ENCODE peak calls at places on chromosome 15, in nine cellular contexts. D is ascending aorta; E is ovary; L is hepatocyte; Z is naive thymus-derived CD4-positive, alpha-beta T cell; O is MG63; A is neural progenitor cell; B is heart left ventricle; K is CD8-positive, alpha-beta memory T cell. H is an unnamed sample. For H3K9me3, the result is how much of the 10 kb centered on the place peaks cover.

GRCh38 chr15:49225572-49226281 is 55.7 kb downstream of the GALK2 start:
- DNase-seq in D (no peak), E (no peak), L (peak), Z (no peak), O (no peak), A (peak), B (no peak), K (no peak), H (no peak)

GRCh38 chr15:44033894-44034293 is 161.2 kb downstream of the FRMD5 start:
- DNase-seq in D (no peak), E (no peak), L (no peak), Z (no peak), O (peak), A (no peak), B (no peak), K (no peak), H (no peak)

GRCh38 chr15:86398986-86399677 is 319.5 kb downstream of the AGBL1 start:
- DNase-seq in D (no peak), E (no peak), L (no peak), Z (no peak), O (no peak), A (no peak), B (no peak), K (no peak), H (no peak)

GRCh38 chr15:64070965-64071851 is 22.4 kb downstream of the CIAO2A start:
- DNase-seq in D (peak), E (peak), L (peak), Z (no peak), O (peak), A (no peak), B (peak), K (no peak), H (no peak)

GRCh38 chr15:41465822-41466421 is 27.8 kb upstream of the ITPKA start:
- DNase-seq in D (no peak), E (no peak), L (peak), Z (no peak), O (no peak), A (peak), B (no peak), K (peak), H (no peak)

GRCh38 chr15:69164807-69165636 is 4.6 kb downstream of the GLCE start:
- DNase-seq in D (no peak), E (no peak), L (no peak), Z (no peak), O (no peak), A (no peak), B (no peak), K (no peak), H (no peak)

GRCh38 chr15:84782346-84782745 is 34.0 kb downstream of the ZNF592 start:
- DNase-seq in D (no peak), E (no peak), L (no peak), Z (no peak), O (no peak), A (no peak), B (no peak), K (no peak), H (no peak)

GRCh38 chr15:77607894-77608261 is 24.8 kb downstream of the LINGO1 start:
- DNase-seq in D (no peak), E (no peak), L (no peak), Z (no peak), O (no peak), A (no peak), B (no peak), K (no peak), H (no peak)

GRCh38 chr15:92074161-92074560 is 220.7 kb downstream of the SLCO3A1 start:
- DNase-seq in D (no peak), E (no peak), L (no peak), Z (no peak), O (no peak), A (no peak), B (no peak), K (no peak), H (no peak)

GRCh38 chr15:66724732-66725467 is 22.9 kb downstream of the SMAD6 start:
- DNase-seq in D (no peak), E (no peak), L (peak), Z (no peak), O (no peak), A (no peak), B (peak), K (no peak), H (no peak)

GRCh38 chr15:31557899-31558298 is 231.3 kb downstream of the KLF13 start:
- DNase-seq in D (no peak), E (no peak), L (no peak), Z (no peak), O (no peak), A (no peak), B (no peak), K (no peak), H (no peak)

GRCh38 chr15:60899322-60899966 is 329.7 kb downstream of the RORA start:
- DNase-seq in D (no peak), E (no peak), L (no peak), Z (no peak), O (no peak), A (no peak), B (no peak), K (peak), H (no peak)

DNA sequence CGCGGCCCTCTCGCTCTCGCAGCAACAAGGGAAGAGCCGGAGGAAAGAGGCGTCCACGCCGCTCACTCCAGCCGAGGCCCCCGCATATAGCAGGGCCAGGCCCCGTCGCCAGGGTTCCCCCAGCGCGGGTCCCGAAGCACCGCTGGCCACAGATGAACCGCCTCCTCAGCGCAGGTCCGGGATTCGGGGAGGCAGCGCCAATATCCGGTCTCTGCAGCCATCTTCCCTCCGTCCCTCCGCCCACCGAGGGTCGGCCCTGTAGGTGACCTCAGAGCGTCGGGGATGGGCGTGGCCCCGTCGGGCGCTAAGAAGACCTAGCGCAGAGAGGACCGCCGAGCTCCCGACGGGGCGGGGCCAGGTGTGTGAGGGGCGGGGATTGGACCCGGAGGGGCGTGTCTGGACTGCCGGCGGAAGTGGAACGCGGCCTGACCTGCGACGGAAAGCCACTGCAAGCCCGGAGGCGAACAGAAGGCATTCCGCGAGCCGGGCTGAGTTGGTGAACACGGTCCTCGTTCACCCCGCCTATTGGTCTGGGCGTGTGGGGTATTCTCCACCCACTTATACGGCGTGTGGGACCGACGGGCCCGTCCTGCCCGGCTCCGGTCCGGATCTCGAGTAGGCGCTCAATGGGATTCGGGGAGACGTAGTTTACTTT is 26.8 kb upstream of the MTHFS start:
- DNase-seq in D (peak), E (peak), L (peak), Z (peak), O (peak), A (peak), B (peak), K (peak), H (peak)
- H3K9me3 ChIP-seq in D (under half), E (under half), L (under half), Z (under half), O (under half), A (under half), B (under half), K (under half), H (under half)

DNA sequence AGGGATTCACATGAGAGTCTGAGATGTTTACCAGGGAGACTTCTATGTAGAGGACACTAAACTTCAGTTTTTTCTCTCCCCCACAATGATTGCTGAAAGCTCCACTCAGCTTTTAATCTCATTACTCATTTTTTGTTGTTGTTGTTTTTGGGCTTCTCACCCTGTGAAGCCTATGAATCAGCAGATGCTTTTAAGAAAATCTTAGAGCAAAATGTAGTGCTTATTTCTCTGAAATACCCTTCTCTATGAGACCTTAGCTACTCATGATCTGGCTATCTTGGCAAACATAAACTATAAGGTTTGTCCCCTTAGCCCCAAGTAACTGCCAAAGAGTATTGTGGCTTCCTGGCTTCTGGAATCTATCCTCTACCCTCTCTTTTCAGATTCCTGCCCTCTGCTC is 537.3 kb downstream of the OCA2 start:
- DNase-seq in D (no peak), E (no peak), L (no peak), Z (no peak), O (no peak), A (no peak), B (no peak), K (no peak), H (no peak)
- H3K9me3 ChIP-seq in D (under half), E (under half), L (under half), Z (under half), O (under half), A (under half), B (under half), K (under half), H (under half)

GRCh38 chr15:75149911-75150709 is 51.6 kb upstream of the C15orf39 start:
- DNase-seq in D (no peak), E (no peak), L (no peak), Z (no peak), O (peak), A (no peak), B (no peak), K (no peak), H (no peak)

GRCh38 chr15:75143738-75144334 is 57.8 kb upstream of the C15orf39 start:
- DNase-seq in D (no peak), E (no peak), L (no peak), Z (no peak), O (no peak), A (no peak), B (no peak), K (no peak), H (no peak)

GRCh38 chr15:75142499-75142898 is 59.2 kb upstream of the C15orf39 start:
- DNase-seq in D (no peak), E (no peak), L (no peak), Z (no peak), O (no peak), A (no peak), B (no peak), K (no peak), H (no peak)

GRCh38 chr15:75148293-75148692 is 53.4 kb upstream of the C15orf39 start:
- DNase-seq in D (no peak), E (no peak), L (no peak), Z (no peak), O (no peak), A (no peak), B (no peak), K (no peak), H (no peak)

GRCh38 chr15:75145027-75145841 is 56.4 kb upstream of the C15orf39 start:
- DNase-seq in D (no peak), E (no peak), L (no peak), Z (no peak), O (no peak), A (no peak), B (no peak), K (no peak), H (no peak)
- H3K9me3 ChIP-seq in D (under half), E (under half), L (under half), Z (under half), O (under half), A (under half), B (half or more), K (under half), H (under half)

GRCh38 chr15:47903369-47903768 is 186.1 kb downstream of the SEMA6D start:
- DNase-seq in D (no peak), E (no peak), L (no peak), Z (no peak), O (no peak), A (no peak), B (no peak), K (no peak), H (no peak)
- H3K9me3 ChIP-seq in D (under half), E (under half), L (under half), Z (under half), O (under half), A (under half), B (under half), K (under half), H (under half)